ENCODE peak calls at places on chromosome 10, in seven cellular contexts. X is OCI-LY7; T is breast epithelium; M is right cardiac atrium; F is spleen; S is cardiac muscle cell; C is CD8-positive, alpha-beta memory T cell. Z is an unnamed sample.

GRCh38 chr10:60652628-60653027 is 125.7 kb upstream of the CDK1 start:
- DNase-seq in X (peak), T (no peak), M (no peak), F (no peak), S (no peak), C (no peak), Z (no peak)

GRCh38 chr10:133295426-133296320 is 13.0 kb downstream of the TUBGCP2 start:
- DNase-seq in X (no peak), T (no peak), M (no peak), F (peak), S (no peak), C (no peak), Z (no peak)

GRCh38 chr10:122293156-122293978 is 22.3 kb downstream of the BTBD16 start:
- DNase-seq in X (no peak), T (no peak), M (no peak), F (no peak), S (no peak), C (no peak), Z (no peak)

GRCh38 chr10:133274751-133275682 is 1.7 kb downstream of the ADAM8 start:
- DNase-seq in X (peak), T (no peak), M (peak), F (peak), S (peak), C (peak), Z (no peak)

GRCh38 chr10:69901623-69902505 is 100.2 kb downstream of the COL13A1 start:
- DNase-seq in X (peak), T (no peak), M (peak), F (no peak), S (peak), C (no peak), Z (peak)

GRCh38 chr10:96337106-96337505 is 21.7 kb downstream of the OPALIN start:
- DNase-seq in X (no peak), T (no peak), M (no peak), F (no peak), S (no peak), C (no peak), Z (no peak)

GRCh38 chr10:86349474-86349873 is 17.1 kb downstream of the GRID1 start:
- DNase-seq in X (peak), T (no peak), M (no peak), F (peak), S (peak), C (no peak), Z (no peak)

GRCh38 chr10:59283456-59284082 is 78.8 kb downstream of the FAM13C start:
- DNase-seq in X (no peak), T (no peak), M (no peak), F (no peak), S (peak), C (no peak), Z (peak)

GRCh38 chr10:89535185-89536012 is at the start of gene SLC16A12:
- DNase-seq in X (no peak), T (no peak), M (peak), F (no peak), S (peak), C (no peak), Z (no peak)

GRCh38 chr10:15609291-15609690 is 110.4 kb downstream of the ITGA8 start:
- DNase-seq in X (no peak), T (no peak), M (no peak), F (no peak), S (no peak), C (no peak), Z (no peak)

GRCh38 chr10:126400641-126401040 is 12.4 kb upstream of the ADAM12 start:
- DNase-seq in X (no peak), T (no peak), M (no peak), F (no peak), S (no peak), C (no peak), Z (no peak)

GRCh38 chr10:100800931-100801330 is 55.5 kb downstream of the PAX2 start:
- DNase-seq in X (no peak), T (no peak), M (no peak), F (no peak), S (no peak), C (no peak), Z (no peak)

GRCh38 chr10:77467422-77467963 is 170.1 kb downstream of the KCNMA1 start:
- DNase-seq in X (no peak), T (no peak), M (no peak), F (no peak), S (no peak), C (no peak), Z (no peak)

GRCh38 chr10:10045765-10046028 is 972.0 kb upstream of the CELF2 start:
- DNase-seq in X (no peak), T (no peak), M (no peak), F (no peak), S (no peak), C (no peak), Z (no peak)

GRCh38 chr10:15370741-15371701 is at the start of gene FAM171A1:
- DNase-seq in X (no peak), T (no peak), M (peak), F (peak), S (peak), C (peak), Z (peak)

GRCh38 chr10:33722067-33722466 is 387.6 kb upstream of the NRP1 start:
- DNase-seq in X (no peak), T (no peak), M (no peak), F (no peak), S (no peak), C (no peak), Z (no peak)

GRCh38 chr10:133209117-133209516 is 20.9 kb upstream of the UTF1 start:
- DNase-seq in X (no peak), T (no peak), M (no peak), F (no peak), S (no peak), C (no peak), Z (no peak)

GRCh38 chr10:88062798-88063472 is 199.5 kb downstream of the PTEN start:
- DNase-seq in X (no peak), T (no peak), M (no peak), F (no peak), S (peak), C (no peak), Z (no peak)

GRCh38 chr10:75293456-75293840 is 57.7 kb upstream of the COMTD1 start:
- DNase-seq in X (no peak), T (no peak), M (no peak), F (no peak), S (no peak), C (no peak), Z (no peak)

GRCh38 chr10:110395350-110396283 is 90.9 kb upstream of the SMNDC1 start:
- DNase-seq in X (no peak), T (peak), M (no peak), F (no peak), S (peak), C (peak), Z (no peak)
- H3K27ac ChIP-seq in X (no peak), T (peak), M (no peak), F (no peak), S (peak), C (no peak), Z (no peak)

DNA sequence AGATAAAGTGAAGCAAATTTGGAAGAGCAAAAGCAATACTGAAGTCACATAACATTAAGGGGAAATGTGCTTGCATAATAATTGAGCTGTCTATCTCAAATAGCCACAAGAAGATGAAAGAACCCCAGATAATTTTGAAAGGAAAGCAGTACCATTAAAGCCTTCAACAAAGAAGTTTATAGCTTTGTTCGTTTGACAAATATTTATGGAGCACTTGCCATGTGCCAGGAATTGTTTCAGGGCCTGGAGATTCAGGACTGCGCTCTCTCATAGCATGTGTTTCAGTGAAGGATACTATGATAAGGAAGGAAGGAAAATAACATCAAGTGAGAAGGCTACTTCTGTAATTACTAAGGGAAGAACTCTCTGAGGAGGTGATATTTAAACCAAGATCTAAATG is 212.3 kb upstream of the CSTF2T start:
- DNase-seq in X (no peak), T (no peak), M (no peak), F (no peak), S (no peak), C (no peak), Z (no peak)
- H3K27ac ChIP-seq in X (no peak), T (no peak), M (no peak), F (no peak), S (no peak), C (no peak), Z (no peak)

DNA sequence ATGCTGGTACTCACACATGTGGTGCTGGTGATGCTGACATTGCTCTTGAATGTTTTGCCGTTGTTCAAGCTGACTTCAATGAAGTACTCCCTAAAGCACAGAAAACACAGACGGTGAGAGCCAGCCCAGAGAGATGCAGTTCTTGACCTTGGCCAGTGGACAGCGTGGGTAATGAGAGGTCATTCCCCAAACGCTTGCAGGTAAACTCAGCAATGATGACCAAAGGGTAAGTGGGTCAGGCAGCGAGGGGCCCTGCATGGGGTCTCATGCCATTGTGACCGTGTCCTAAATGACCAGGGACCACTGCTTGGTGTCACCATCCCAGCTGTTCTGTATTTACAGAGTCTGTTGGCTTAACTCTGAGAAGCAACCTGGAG is 32.8 kb upstream of the ANTXRL start:
- DNase-seq in X (no peak), T (no peak), M (no peak), F (no peak), S (no peak), C (no peak), Z (no peak)
- H3K27ac ChIP-seq in X (no peak), T (no peak), M (no peak), F (no peak), S (no peak), C (no peak), Z (no peak)

GRCh38 chr10:119461380-119461779 is 81.1 kb downstream of the RGS10 start:
- DNase-seq in X (no peak), T (no peak), M (no peak), F (no peak), S (no peak), C (no peak), Z (no peak)
- H3K27ac ChIP-seq in X (no peak), T (no peak), M (no peak), F (no peak), S (no peak), C (no peak), Z (no peak)

GRCh38 chr10:9010931-9011670 is 956.6 kb downstream of the GATA3 start:
- DNase-seq in X (no peak), T (no peak), M (no peak), F (no peak), S (no peak), C (no peak), Z (no peak)

GRCh38 chr10:9015005-9015404 is 960.5 kb downstream of the GATA3 start:
- DNase-seq in X (no peak), T (no peak), M (no peak), F (no peak), S (no peak), C (no peak), Z (no peak)

GRCh38 chr10:9010093-9010492 is 955.6 kb downstream of the GATA3 start:
- DNase-seq in X (no peak), T (no peak), M (no peak), F (no peak), S (peak), C (no peak), Z (no peak)

GRCh38 chr10:9009505-9009904 is 955.0 kb downstream of the GATA3 start:
- DNase-seq in X (no peak), T (no peak), M (no peak), F (no peak), S (no peak), C (no peak), Z (no peak)

GRCh38 chr10:9012312-9012711 is 957.8 kb downstream of the GATA3 start:
- DNase-seq in X (no peak), T (no peak), M (no peak), F (no peak), S (no peak), C (no peak), Z (no peak)
- H3K27ac ChIP-seq in X (no peak), T (no peak), M (no peak), F (no peak), S (no peak), C (no peak), Z (no peak)

Z was measured in caudate nucleus.